ENCODE peak calls at places on chromosomes 6 and 20, in six cellular contexts. One of them, this sample, is unnamed.

GRCh38 chr6:111922454-111923297 is 49.4 kb upstream of the FYN start:
- DNase-seq in heart left ventricle: no peak
- DNase-seq in T1000: no peak
- DNase-seq in HEK293T: no peak
- DNase-seq in stimulated activated CD4-positive, alpha-beta T cell treated with anti-CD3 and anti-CD28 coated beads, Interleukin-12 subunit alpha, Interleukin-12 subunit beta, amount 100 ng/mL, for 4 hours: no peak
- DNase-seq in effector memory CD4-positive, alpha-beta T cell: no peak
- DNase-seq in this sample: no peak

GRCh38 chr20:63529861-63530787 is 7.1 kb downstream of the PTK6 start:
- DNase-seq in stimulated activated CD4-positive, alpha-beta T cell treated with anti-CD3 and anti-CD28 coated beads, Interleukin-12 subunit alpha, Interleukin-12 subunit beta, amount 100 ng/mL, for 4 hours: no peak
- DNase-seq in HEK293T: no peak
- DNase-seq in T1000: no peak
- DNase-seq in effector memory CD4-positive, alpha-beta T cell: no peak
- DNase-seq in heart left ventricle: peak
- DNase-seq in this sample: no peak

GRCh38 chr20:56032251-56032650 is 26.9 kb upstream of the CBLN4 start:
- DNase-seq in effector memory CD4-positive, alpha-beta T cell: no peak
- DNase-seq in stimulated activated CD4-positive, alpha-beta T cell treated with anti-CD3 and anti-CD28 coated beads, Interleukin-12 subunit alpha, Interleukin-12 subunit beta, amount 100 ng/mL, for 4 hours: no peak
- DNase-seq in HEK293T: no peak
- DNase-seq in heart left ventricle: no peak
- DNase-seq in T1000: no peak
- DNase-seq in this sample: no peak

GRCh38 chr6:100099189-100100074 is 105.4 kb upstream of the MCHR2 start:
- DNase-seq in HEK293T: no peak
- DNase-seq in stimulated activated CD4-positive, alpha-beta T cell treated with anti-CD3 and anti-CD28 coated beads, Interleukin-12 subunit alpha, Interleukin-12 subunit beta, amount 100 ng/mL, for 4 hours: no peak
- DNase-seq in T1000: no peak
- DNase-seq in effector memory CD4-positive, alpha-beta T cell: no peak
- DNase-seq in heart left ventricle: no peak
- DNase-seq in this sample: no peak

GRCh38 chr6:1024587-1024986 is 287.3 kb upstream of the FOXQ1 start:
- DNase-seq in HEK293T: peak
- DNase-seq in heart left ventricle: no peak
- DNase-seq in T1000: peak
- DNase-seq in effector memory CD4-positive, alpha-beta T cell: no peak
- DNase-seq in stimulated activated CD4-positive, alpha-beta T cell treated with anti-CD3 and anti-CD28 coated beads, Interleukin-12 subunit alpha, Interleukin-12 subunit beta, amount 100 ng/mL, for 4 hours: no peak
- DNase-seq in this sample: no peak

GRCh38 chr20:51573576-51574243 is 31.2 kb upstream of the NFATC2 start:
- DNase-seq in effector memory CD4-positive, alpha-beta T cell: no peak
- DNase-seq in T1000: no peak
- DNase-seq in stimulated activated CD4-positive, alpha-beta T cell treated with anti-CD3 and anti-CD28 coated beads, Interleukin-12 subunit alpha, Interleukin-12 subunit beta, amount 100 ng/mL, for 4 hours: no peak
- DNase-seq in HEK293T: no peak
- DNase-seq in heart left ventricle: no peak
- DNase-seq in this sample: no peak

GRCh38 chr6:100078509-100078908 is 84.5 kb upstream of the MCHR2 start:
- DNase-seq in T1000: no peak
- DNase-seq in heart left ventricle: no peak
- DNase-seq in HEK293T: no peak
- DNase-seq in stimulated activated CD4-positive, alpha-beta T cell treated with anti-CD3 and anti-CD28 coated beads, Interleukin-12 subunit alpha, Interleukin-12 subunit beta, amount 100 ng/mL, for 4 hours: no peak
- DNase-seq in effector memory CD4-positive, alpha-beta T cell: no peak
- DNase-seq in this sample: no peak

GRCh38 chr6:106889692-106890091 is 84.8 kb downstream of the CD24 start:
- DNase-seq in T1000: no peak
- DNase-seq in effector memory CD4-positive, alpha-beta T cell: no peak
- DNase-seq in stimulated activated CD4-positive, alpha-beta T cell treated with anti-CD3 and anti-CD28 coated beads, Interleukin-12 subunit alpha, Interleukin-12 subunit beta, amount 100 ng/mL, for 4 hours: no peak
- DNase-seq in heart left ventricle: no peak
- DNase-seq in HEK293T: no peak
- DNase-seq in this sample: no peak

GRCh38 chr6:81854474-81854873 is 102.0 kb upstream of the TENT5A start:
- DNase-seq in HEK293T: no peak
- DNase-seq in T1000: no peak
- DNase-seq in stimulated activated CD4-positive, alpha-beta T cell treated with anti-CD3 and anti-CD28 coated beads, Interleukin-12 subunit alpha, Interleukin-12 subunit beta, amount 100 ng/mL, for 4 hours: no peak
- DNase-seq in effector memory CD4-positive, alpha-beta T cell: no peak
- DNase-seq in heart left ventricle: no peak
- DNase-seq in this sample: no peak

GRCh38 chr6:82057846-82058554 is 189.5 kb downstream of the IBTK start:
- DNase-seq in HEK293T: no peak
- DNase-seq in stimulated activated CD4-positive, alpha-beta T cell treated with anti-CD3 and anti-CD28 coated beads, Interleukin-12 subunit alpha, Interleukin-12 subunit beta, amount 100 ng/mL, for 4 hours: no peak
- DNase-seq in heart left ventricle: no peak
- DNase-seq in effector memory CD4-positive, alpha-beta T cell: no peak
- DNase-seq in T1000: no peak
- DNase-seq in this sample: no peak

GRCh38 chr20:53079883-53080282 is 107.7 kb downstream of the TSHZ2 start:
- DNase-seq in effector memory CD4-positive, alpha-beta T cell: no peak
- DNase-seq in heart left ventricle: no peak
- DNase-seq in T1000: no peak
- DNase-seq in HEK293T: no peak
- DNase-seq in stimulated activated CD4-positive, alpha-beta T cell treated with anti-CD3 and anti-CD28 coated beads, Interleukin-12 subunit alpha, Interleukin-12 subunit beta, amount 100 ng/mL, for 4 hours: no peak
- DNase-seq in this sample: no peak

GRCh38 chr6:21438237-21438985 is 155.1 kb upstream of the SOX4 start:
- DNase-seq in T1000: no peak
- DNase-seq in heart left ventricle: no peak
- DNase-seq in HEK293T: no peak
- DNase-seq in stimulated activated CD4-positive, alpha-beta T cell treated with anti-CD3 and anti-CD28 coated beads, Interleukin-12 subunit alpha, Interleukin-12 subunit beta, amount 100 ng/mL, for 4 hours: no peak
- DNase-seq in effector memory CD4-positive, alpha-beta T cell: no peak
- DNase-seq in this sample: no peak

GRCh38 chr6:156589281-156589680 is 187.9 kb upstream of the ARID1B start:
- DNase-seq in heart left ventricle: no peak
- DNase-seq in HEK293T: no peak
- DNase-seq in stimulated activated CD4-positive, alpha-beta T cell treated with anti-CD3 and anti-CD28 coated beads, Interleukin-12 subunit alpha, Interleukin-12 subunit beta, amount 100 ng/mL, for 4 hours: no peak
- DNase-seq in effector memory CD4-positive, alpha-beta T cell: no peak
- DNase-seq in T1000: no peak
- DNase-seq in this sample: no peak

GRCh38 chr6:8215631-8216030 is 113.3 kb upstream of the EEF1E1 start:
- DNase-seq in HEK293T: no peak
- DNase-seq in effector memory CD4-positive, alpha-beta T cell: no peak
- DNase-seq in T1000: no peak
- DNase-seq in heart left ventricle: no peak
- DNase-seq in stimulated activated CD4-positive, alpha-beta T cell treated with anti-CD3 and anti-CD28 coated beads, Interleukin-12 subunit alpha, Interleukin-12 subunit beta, amount 100 ng/mL, for 4 hours: no peak
- DNase-seq in this sample: no peak

GRCh38 chr20:25478889-25479568 is 71.6 kb downstream of the GINS1 start:
- DNase-seq in effector memory CD4-positive, alpha-beta T cell: no peak
- DNase-seq in heart left ventricle: peak
- DNase-seq in HEK293T: no peak
- DNase-seq in stimulated activated CD4-positive, alpha-beta T cell treated with anti-CD3 and anti-CD28 coated beads, Interleukin-12 subunit alpha, Interleukin-12 subunit beta, amount 100 ng/mL, for 4 hours: no peak
- DNase-seq in T1000: no peak
- DNase-seq in this sample: no peak

GRCh38 chr6:149897015-149897697 is 757 bp downstream of the RAET1E start:
- DNase-seq in HEK293T: no peak
- DNase-seq in effector memory CD4-positive, alpha-beta T cell: no peak
- DNase-seq in stimulated activated CD4-positive, alpha-beta T cell treated with anti-CD3 and anti-CD28 coated beads, Interleukin-12 subunit alpha, Interleukin-12 subunit beta, amount 100 ng/mL, for 4 hours: no peak
- DNase-seq in heart left ventricle: peak
- DNase-seq in T1000: peak
- DNase-seq in this sample: no peak

GRCh38 chr6:136992113-136992512 is 52.7 kb downstream of the IL20RA start:
- DNase-seq in heart left ventricle: no peak
- DNase-seq in effector memory CD4-positive, alpha-beta T cell: no peak
- DNase-seq in stimulated activated CD4-positive, alpha-beta T cell treated with anti-CD3 and anti-CD28 coated beads, Interleukin-12 subunit alpha, Interleukin-12 subunit beta, amount 100 ng/mL, for 4 hours: no peak
- DNase-seq in HEK293T: no peak
- DNase-seq in T1000: no peak
- DNase-seq in this sample: no peak

GRCh38 chr6:11462742-11463414 is 74.7 kb upstream of the TMEM170B start:
- DNase-seq in T1000: no peak
- DNase-seq in HEK293T: no peak
- DNase-seq in heart left ventricle: no peak
- DNase-seq in effector memory CD4-positive, alpha-beta T cell: no peak
- DNase-seq in stimulated activated CD4-positive, alpha-beta T cell treated with anti-CD3 and anti-CD28 coated beads, Interleukin-12 subunit alpha, Interleukin-12 subunit beta, amount 100 ng/mL, for 4 hours: no peak
- DNase-seq in this sample: no peak

GRCh38 chr6:1604347-1604990 is 5.2 kb upstream of the FOXC1 start:
- DNase-seq in HEK293T: peak
- DNase-seq in effector memory CD4-positive, alpha-beta T cell: no peak
- DNase-seq in stimulated activated CD4-positive, alpha-beta T cell treated with anti-CD3 and anti-CD28 coated beads, Interleukin-12 subunit alpha, Interleukin-12 subunit beta, amount 100 ng/mL, for 4 hours: peak
- DNase-seq in T1000: peak
- DNase-seq in heart left ventricle: peak
- DNase-seq in this sample: peak

GRCh38 chr20:2470051-2470431 is 548 bp downstream of the SNRPB start:
- DNase-seq in effector memory CD4-positive, alpha-beta T cell: peak
- DNase-seq in HEK293T: peak
- DNase-seq in stimulated activated CD4-positive, alpha-beta T cell treated with anti-CD3 and anti-CD28 coated beads, Interleukin-12 subunit alpha, Interleukin-12 subunit beta, amount 100 ng/mL, for 4 hours: peak
- DNase-seq in T1000: peak
- DNase-seq in heart left ventricle: no peak
- DNase-seq in this sample: no peak

GRCh38 chr6:33126101-33126714 is 50.4 kb downstream of the HLA-DPB1 start:
- DNase-seq in T1000: no peak
- DNase-seq in HEK293T: peak
- DNase-seq in heart left ventricle: peak
- DNase-seq in effector memory CD4-positive, alpha-beta T cell: peak
- DNase-seq in stimulated activated CD4-positive, alpha-beta T cell treated with anti-CD3 and anti-CD28 coated beads, Interleukin-12 subunit alpha, Interleukin-12 subunit beta, amount 100 ng/mL, for 4 hours: peak
- DNase-seq in this sample: peak

GRCh38 chr6:128024976-128025375 is 124.1 kb upstream of the THEMIS start:
- DNase-seq in stimulated activated CD4-positive, alpha-beta T cell treated with anti-CD3 and anti-CD28 coated beads, Interleukin-12 subunit alpha, Interleukin-12 subunit beta, amount 100 ng/mL, for 4 hours: no peak
- DNase-seq in heart left ventricle: no peak
- DNase-seq in T1000: no peak
- DNase-seq in effector memory CD4-positive, alpha-beta T cell: no peak
- DNase-seq in HEK293T: no peak
- DNase-seq in this sample: no peak

GRCh38 chr6:41442800-41443501 is 103.2 kb upstream of the FOXP4 start:
- DNase-seq in stimulated activated CD4-positive, alpha-beta T cell treated with anti-CD3 and anti-CD28 coated beads, Interleukin-12 subunit alpha, Interleukin-12 subunit beta, amount 100 ng/mL, for 4 hours: peak
- DNase-seq in HEK293T: peak
- DNase-seq in T1000: no peak
- DNase-seq in effector memory CD4-positive, alpha-beta T cell: no peak
- DNase-seq in heart left ventricle: peak
- DNase-seq in this sample: no peak

GRCh38 chr6:15518878-15519277 is 143.9 kb downstream of the DTNBP1 start:
- DNase-seq in HEK293T: no peak
- DNase-seq in effector memory CD4-positive, alpha-beta T cell: no peak
- DNase-seq in stimulated activated CD4-positive, alpha-beta T cell treated with anti-CD3 and anti-CD28 coated beads, Interleukin-12 subunit alpha, Interleukin-12 subunit beta, amount 100 ng/mL, for 4 hours: no peak
- DNase-seq in T1000: no peak
- DNase-seq in heart left ventricle: no peak
- DNase-seq in this sample: no peak

GRCh38 chr6:15129872-15130271 is 116.0 kb upstream of the JARID2 start:
- DNase-seq in T1000: no peak
- DNase-seq in HEK293T: no peak
- DNase-seq in heart left ventricle: no peak
- DNase-seq in effector memory CD4-positive, alpha-beta T cell: no peak
- DNase-seq in stimulated activated CD4-positive, alpha-beta T cell treated with anti-CD3 and anti-CD28 coated beads, Interleukin-12 subunit alpha, Interleukin-12 subunit beta, amount 100 ng/mL, for 4 hours: no peak
- DNase-seq in this sample: no peak